ENCODE peak calls at places on chromosomes 7 and 10, in six cellular contexts. T is dorsolateral prefrontal cortex, V is neural progenitor cell, M is lower lobe of right lung, F is esophagus muscularis mucosa, I is Peyer's patch. S is an unnamed sample.

GRCh38 chr10:119517235-119518141 is 25.0 kb downstream of the RGS10 start:
- DNase-seq in T (no peak), V (no peak), M (peak; percentile 64), F (no peak), I (peak; percentile 81), S (no peak)

GRCh38 chr7:115911466-115911865 is 119.1 kb downstream of the TFEC start:
- DNase-seq in T (no peak), V (no peak), M (no peak), F (no peak), I (no peak), S (no peak)

GRCh38 chr10:124678566-124679240 is 65.5 kb downstream of the FAM53B start:
- DNase-seq in T (no peak), V (no peak), M (peak; percentile 20), F (no peak), I (peak; percentile 45), S (no peak)

GRCh38 chr7:83937930-83938329 is 256.7 kb downstream of the SEMA3A start:
- DNase-seq in T (no peak), V (no peak), M (peak; percentile 47), F (no peak), I (no peak), S (no peak)

GRCh38 chr7:51046103-51046466 is 263.4 kb upstream of the GRB10 start:
- DNase-seq in T (no peak), V (no peak), M (no peak), F (no peak), I (no peak), S (no peak)

GRCh38 chr10:18681366-18681765 is 22.1 kb downstream of the ARL5B start:
- DNase-seq in T (no peak), V (no peak), M (no peak), F (no peak), I (no peak), S (no peak)

GRCh38 chr7:38195804-38196595 is 18.0 kb downstream of the STARD3NL start:
- DNase-seq in T (no peak), V (no peak), M (no peak), F (no peak), I (no peak), S (no peak)

GRCh38 chr10:30434273-30435067 is 486 bp downstream of the MAP3K8 start:
- DNase-seq in T (peak; percentile 65), V (peak; percentile 79), M (peak; percentile 95), F (peak; percentile 98), I (peak; percentile 83), S (peak; percentile 23)

GRCh38 chr7:99473315-99473596 is 566 bp downstream of the ZNF789 start:
- DNase-seq in T (no peak), V (peak; percentile 54), M (peak; percentile 24), F (no peak), I (no peak), S (no peak)

GRCh38 chr7:6478186-6478585 is 30.4 kb upstream of the DAGLB start:
- DNase-seq in T (no peak), V (no peak), M (no peak), F (no peak), I (no peak), S (no peak)

GRCh38 chr7:585229-585711 is 65.6 kb upstream of the PDGFA start:
- DNase-seq in T (no peak), V (no peak), M (peak; percentile 28), F (no peak), I (no peak), S (no peak)

GRCh38 chr10:127149613-127150081 is 46.7 kb downstream of the INSYN2A start:
- DNase-seq in T (no peak), V (no peak), M (no peak), F (no peak), I (no peak), S (no peak)

GRCh38 chr10:99540673-99541531 is 8.2 kb downstream of the NKX2-3 start:
- DNase-seq in T (no peak), V (peak; percentile 72), M (no peak), F (no peak), I (no peak), S (no peak)

GRCh38 chr7:43112941-43113621 is 634 bp downstream of the HECW1 start:
- DNase-seq in T (no peak), V (peak; percentile 83), M (no peak), F (peak; percentile 84), I (no peak), S (peak; percentile 32)

GRCh38 chr7:23343806-23344500 is 44.8 kb downstream of the MALSU1 start:
- DNase-seq in T (no peak), V (no peak), M (no peak), F (no peak), I (no peak), S (no peak)

GRCh38 chr7:143379607-143380263 is 1.4 kb upstream of the ZYX start:
- DNase-seq in T (no peak), V (no peak), M (no peak), F (no peak), I (no peak), S (no peak)

GRCh38 chr7:30453859-30454258 is 24.7 kb downstream of the NOD1 start:
- DNase-seq in T (no peak), V (no peak), M (no peak), F (no peak), I (no peak), S (no peak)

GRCh38 chr7:19117081-19117869 is at the start of gene TWIST1:
- DNase-seq in T (no peak), V (peak; percentile 79), M (no peak), F (no peak), I (no peak), S (peak; percentile 46)

GRCh38 chr7:139667377-139667776 is 110.4 kb downstream of the HIPK2 start:
- DNase-seq in T (no peak), V (no peak), M (no peak), F (no peak), I (no peak), S (no peak)

GRCh38 chr7:50121269-50121668 is 28.2 kb upstream of the ZPBP start:
- DNase-seq in T (no peak), V (no peak), M (no peak), F (no peak), I (no peak), S (no peak)

GRCh38 chr7:106947244-106947728 is 82.2 kb downstream of the PIK3CG start:
- DNase-seq in T (no peak), V (peak; percentile 83), M (no peak), F (no peak), I (peak; percentile 23), S (peak; percentile 27)

GRCh38 chr7:25832926-25833325 is 319.1 kb upstream of the NFE2L3 start:
- DNase-seq in T (no peak), V (no peak), M (no peak), F (no peak), I (no peak), S (no peak)

GRCh38 chr7:102927303-102927933 is 14.6 kb downstream of the LRRC17 start:
- DNase-seq in T (no peak), V (no peak), M (no peak), F (no peak), I (no peak), S (no peak)

GRCh38 chr10:107502263-107502979 is 337.9 kb upstream of the SORCS1 start:
- DNase-seq in T (no peak), V (no peak), M (no peak), F (no peak), I (no peak), S (no peak)

GRCh38 chr7:105672820-105673219 is 91.5 kb upstream of the EFCAB10 start:
- DNase-seq in T (no peak), V (no peak), M (no peak), F (no peak), I (no peak), S (no peak)

GRCh38 chr10:125011171-125011925 is 69.4 kb downstream of the ZRANB1 start:
- DNase-seq in T (no peak), V (no peak), M (peak; percentile 27), F (no peak), I (no peak), S (no peak)

GRCh38 chr10:113644185-113645120 is 19.4 kb downstream of the NRAP start:
- DNase-seq in T (no peak), V (no peak), M (no peak), F (no peak), I (no peak), S (no peak)

DNA sequence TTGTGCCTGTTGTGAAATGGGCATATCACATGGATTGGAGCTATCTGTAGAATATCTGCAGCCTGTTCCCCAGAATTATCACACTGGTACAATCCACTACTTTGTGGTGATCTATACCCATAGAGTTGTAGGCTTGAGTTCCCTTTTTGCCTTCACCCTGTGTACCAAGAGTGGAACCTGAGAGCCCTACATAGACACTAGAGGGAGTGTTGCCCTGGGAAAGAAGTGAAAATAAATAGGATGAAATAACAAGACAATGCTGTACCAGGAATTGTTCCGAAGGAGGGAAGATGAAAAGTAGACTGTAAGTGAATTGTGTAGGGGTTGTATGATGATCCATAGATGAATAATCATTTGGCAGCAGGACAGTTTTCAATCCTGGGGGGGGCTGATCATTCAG is 9.0 kb downstream of the SORCS3 start:
- DNase-seq in T (no peak), V (peak; percentile 33), M (no peak), F (no peak), I (no peak), S (no peak)
- TF ChIP-seq CTCF in T (peak; percentile 66), V (peak; percentile 63), M (no peak), F (peak; percentile 12), I (no peak), S (peak; percentile 52)

GRCh38 chr10:17088118-17088806 is 41.3 kb downstream of the CUBN start:
- DNase-seq in T (no peak), V (no peak), M (no peak), F (no peak), I (no peak), S (no peak)

GRCh38 chr10:17084989-17085725 is 44.5 kb downstream of the CUBN start:
- DNase-seq in T (no peak), V (no peak), M (no peak), F (no peak), I (no peak), S (no peak)

GRCh38 chr10:17084258-17084657 is 45.4 kb downstream of the CUBN start:
- DNase-seq in T (no peak), V (no peak), M (no peak), F (no peak), I (no peak), S (no peak)

GRCh38 chr10:17092216-17092944 is 37.2 kb downstream of the CUBN start:
- DNase-seq in T (no peak), V (no peak), M (no peak), F (no peak), I (no peak), S (no peak)

DNA sequence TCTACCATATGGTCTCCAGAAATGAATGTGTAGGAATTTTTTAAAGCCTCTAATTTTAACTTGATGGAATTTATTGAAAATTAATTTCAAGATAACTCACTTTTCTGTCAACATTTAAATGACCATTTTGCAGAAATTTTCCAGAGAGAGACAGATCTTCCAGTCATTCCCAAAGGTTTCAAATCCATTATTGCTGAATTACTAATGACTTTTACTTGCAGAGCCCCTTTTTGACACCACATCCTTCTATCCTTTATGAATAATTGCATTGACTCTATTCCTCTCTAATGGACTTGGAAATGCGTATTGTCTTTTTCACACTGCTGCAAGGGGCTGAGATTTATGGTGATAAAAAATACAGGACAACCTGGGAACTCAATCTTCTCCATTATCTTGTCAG is 42.7 kb downstream of the CUBN start:
- DNase-seq in T (no peak), V (no peak), M (no peak), F (no peak), I (no peak), S (no peak)
- TF ChIP-seq CTCF in T (no peak), V (no peak), M (no peak), F (no peak), I (no peak), S (no peak)

GRCh38 chr7:137690635-137691034 is 156.1 kb downstream of the DGKI start:
- DNase-seq in T (no peak), V (no peak), M (no peak), F (no peak), I (no peak), S (no peak)
- TF ChIP-seq CTCF in T (no peak), V (no peak), M (no peak), F (no peak), I (no peak), S (peak; percentile 20)

GRCh38 chr7:108076141-108076540 is 54.0 kb downstream of the LAMB4 start:
- DNase-seq in T (no peak), V (no peak), M (no peak), F (no peak), I (no peak), S (no peak)
- TF ChIP-seq CTCF in T (no peak), V (no peak), M (no peak), F (no peak), I (no peak), S (no peak)

S was measured in neural crest cell.